ENCODE peak calls at places on chromosomes 4 and X, in nine cellular contexts. X is left ventricle myocardium inferior; L is IMR-90; V is CD8-positive, alpha-beta T cell; O is adipocyte; H is neural progenitor cell; J is SK-N-SH; D is SJSA1; M is neuronal stem cell. C is an unnamed sample. For H3K4me1, the result is how much of the 10 kb centered on the place peaks cover.

GRCh38 chrX:135327299-135327698 is 18.0 kb downstream of the ETDC start:
- DNase-seq in V (no peak), X (no peak), O (peak), D (peak), M (no peak), H (no peak), L (peak), J (no peak), C (no peak)

GRCh38 chr4:184028571-184028996 is 123.5 kb downstream of the STOX2 start:
- DNase-seq in M (no peak), J (no peak), V (no peak), L (no peak), O (no peak), X (no peak), D (no peak), H (no peak), C (no peak)

GRCh38 chr4:10321931-10322330 is 135.3 kb downstream of the ZNF518B start:
- DNase-seq in O (no peak), X (no peak), H (no peak), M (no peak), J (no peak), D (no peak), L (no peak), V (no peak), C (no peak)

GRCh38 chrX:110748256-110748811 is 47.3 kb downstream of the CHRDL1 start:
- DNase-seq in H (no peak), L (no peak), V (no peak), X (no peak), D (no peak), J (no peak), O (no peak), M (no peak), C (no peak)

GRCh38 chrX:13876652-13877051 is 59.8 kb upstream of the GPM6B start:
- DNase-seq in L (peak), V (no peak), D (no peak), X (no peak), M (no peak), H (no peak), J (no peak), O (peak), C (no peak)

GRCh38 chrX:68438575-68438974 is 5.3 kb upstream of the OPHN1 start:
- DNase-seq in V (no peak), X (no peak), H (no peak), L (no peak), M (no peak), O (no peak), D (no peak), J (no peak), C (no peak)

GRCh38 chrX:31497086-31497485 is 425.2 kb upstream of the FTHL17 start:
- DNase-seq in H (no peak), L (peak), J (no peak), X (no peak), O (peak), M (no peak), V (no peak), D (no peak), C (no peak)

GRCh38 chr4:118842055-118842454 is 6.1 kb upstream of the SEC24D start:
- DNase-seq in L (peak), D (no peak), O (peak), J (no peak), X (no peak), H (no peak), V (no peak), M (no peak), C (no peak)

GRCh38 chr4:119627267-119628190 is 1.1 kb downstream of the PDE5A start:
- DNase-seq in H (peak), X (peak), J (peak), V (peak), L (peak), M (peak), D (peak), O (peak), C (peak)

GRCh38 chr4:85548116-85548515 is 73.2 kb downstream of the ARHGAP24 start:
- DNase-seq in H (no peak), D (no peak), X (no peak), O (no peak), M (no peak), J (peak), L (no peak), V (no peak), C (no peak)

GRCh38 chrX:51641421-51642021 is 22.8 kb upstream of the CENPVL3 start:
- DNase-seq in O (peak), L (peak), D (peak), M (peak), X (no peak), V (no peak), H (peak), J (peak), C (peak)

DNA sequence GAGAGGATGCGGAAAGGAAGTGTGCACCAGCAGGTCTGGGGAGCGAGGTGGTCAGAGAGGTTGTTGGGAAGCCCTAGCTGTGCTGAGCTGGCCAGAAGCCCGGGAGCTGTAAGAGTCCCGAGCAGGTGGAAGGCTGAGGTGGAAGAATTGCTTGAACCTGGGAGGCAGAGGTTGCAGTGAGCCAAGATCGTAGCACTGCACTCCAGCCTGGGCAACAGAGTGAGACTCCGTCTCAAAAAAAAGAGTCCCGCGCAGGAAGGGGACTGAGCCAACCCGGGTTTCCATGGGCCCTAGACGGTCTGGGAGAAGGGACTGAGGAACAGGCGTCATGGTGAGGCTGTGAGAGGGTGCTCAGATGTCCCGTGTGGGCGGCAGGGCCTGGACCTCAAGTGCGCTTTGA is 12.7 kb upstream of the FGFR3 start:
- DNase-seq in L (no peak), O (no peak), J (no peak), D (no peak), H (no peak), V (no peak), M (no peak), X (no peak), C (no peak)
- H3K4me1 ChIP-seq in L (under half), O (under half), J (under half), D (under half), H (under half), V (under half), M (half or more), X (under half), C (under half)

DNA sequence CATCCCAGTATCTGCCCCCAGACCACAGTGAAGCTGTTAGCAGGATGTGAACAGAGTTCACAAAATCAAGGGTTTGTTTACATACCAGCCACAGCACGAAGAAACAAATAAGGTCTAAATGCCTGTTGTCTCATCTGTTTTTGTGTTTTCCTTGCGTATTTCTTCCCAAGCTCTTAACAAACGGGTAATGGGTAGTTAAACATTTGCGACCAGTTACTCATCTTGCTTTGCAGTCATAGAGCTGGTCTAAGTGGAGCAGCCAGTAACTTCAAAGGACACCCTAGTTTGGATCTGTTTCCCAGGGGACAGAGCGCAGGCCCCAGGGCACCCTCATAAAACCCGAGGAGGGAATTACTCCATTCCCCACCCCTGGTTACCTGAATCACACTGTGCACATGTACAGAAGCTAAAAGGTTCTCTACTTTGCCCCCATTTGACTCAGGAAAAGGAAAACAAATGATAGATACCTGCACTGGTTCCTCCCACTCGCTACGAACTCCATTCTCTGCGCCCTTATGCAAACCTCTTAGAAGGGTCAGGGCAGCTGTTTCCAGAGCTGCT is 68.8 kb downstream of the MAML3 start:
- DNase-seq in D (peak), L (peak), M (no peak), V (no peak), J (no peak), H (no peak), O (no peak), X (no peak), C (no peak)
- H3K4me1 ChIP-seq in D (half or more), L (under half), M (under half), V (under half), J (under half), H (under half), O (under half), X (under half), C (under half)

GRCh38 chr4:185671041-185671440 is 135.7 kb upstream of the PDLIM3 start:
- DNase-seq in L (no peak), X (no peak), O (no peak), J (no peak), M (no peak), V (no peak), H (no peak), D (no peak), C (no peak)
- H3K4me1 ChIP-seq in L (under half), X (half or more), O (under half), J (under half), M (under half), V (under half), H (under half), D (under half), C (under half)

DNA sequence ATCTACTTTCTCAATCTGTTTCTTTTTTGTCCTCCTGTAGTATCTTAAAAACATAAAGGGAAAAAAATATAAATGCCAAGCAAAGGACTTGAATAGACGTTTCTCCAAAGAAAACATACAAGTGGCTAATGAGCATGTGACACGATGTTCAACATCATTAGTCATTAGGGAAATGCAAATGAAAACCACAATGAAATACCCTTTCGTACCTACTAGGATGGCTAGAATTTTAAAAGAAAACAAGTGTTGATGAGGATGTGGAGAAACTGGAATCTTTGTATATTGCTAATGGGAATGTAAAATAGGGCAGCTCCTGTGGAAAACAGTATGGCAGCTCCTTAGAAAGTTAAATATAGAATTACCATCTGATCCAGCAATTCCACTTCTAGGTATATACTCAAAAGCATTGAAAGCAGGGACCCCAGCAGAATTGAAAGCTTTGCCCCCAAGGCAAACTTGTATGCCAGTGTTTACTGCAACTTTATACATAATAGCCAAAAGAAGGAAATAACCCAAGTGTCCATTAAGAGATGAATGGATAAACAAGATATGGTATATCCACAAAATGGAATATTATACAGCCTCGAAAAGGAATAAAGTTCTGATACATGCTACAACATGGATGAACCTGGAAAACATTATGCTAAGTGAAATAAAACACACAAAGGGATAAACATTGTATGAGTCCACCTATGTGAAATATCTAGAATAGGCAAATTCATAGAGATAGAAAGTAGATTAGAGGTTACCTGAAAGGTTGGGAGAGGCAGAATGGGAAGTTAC is 138.3 kb downstream of the SH3KBP1 start:
- DNase-seq in X (no peak), J (no peak), D (no peak), O (no peak), L (no peak), V (no peak), H (no peak), M (no peak), C (no peak)
- H3K4me1 ChIP-seq in X (under half), J (under half), D (under half), O (under half), L (under half), V (half or more), H (under half), M (under half), C (under half)

GRCh38 chr4:143386812-143387211 is 50.1 kb downstream of the GAB1 start:
- DNase-seq in L (peak), O (no peak), H (no peak), X (no peak), M (no peak), V (no peak), J (no peak), D (no peak), C (no peak)
- H3K4me1 ChIP-seq in L (under half), O (half or more), H (under half), X (half or more), M (under half), V (under half), J (under half), D (under half), C (under half)

GRCh38 chr4:41428205-41428940 is 109.6 kb upstream of the LIMCH1 start:
- DNase-seq in L (no peak), M (no peak), D (no peak), O (no peak), X (no peak), H (no peak), V (no peak), J (no peak), C (no peak)

GRCh38 chr4:41430796-41431195 is 107.2 kb upstream of the LIMCH1 start:
- DNase-seq in J (no peak), D (no peak), O (peak), L (no peak), X (no peak), H (no peak), M (no peak), V (no peak), C (no peak)

GRCh38 chr4:41426523-41426922 is 111.4 kb upstream of the LIMCH1 start:
- DNase-seq in L (no peak), M (no peak), H (no peak), J (no peak), V (no peak), O (peak), X (no peak), D (no peak), C (no peak)

GRCh38 chr4:41427306-41427882 is 110.6 kb upstream of the LIMCH1 start:
- DNase-seq in H (no peak), O (no peak), D (no peak), X (no peak), V (no peak), J (no peak), M (no peak), L (no peak), C (no peak)

DNA sequence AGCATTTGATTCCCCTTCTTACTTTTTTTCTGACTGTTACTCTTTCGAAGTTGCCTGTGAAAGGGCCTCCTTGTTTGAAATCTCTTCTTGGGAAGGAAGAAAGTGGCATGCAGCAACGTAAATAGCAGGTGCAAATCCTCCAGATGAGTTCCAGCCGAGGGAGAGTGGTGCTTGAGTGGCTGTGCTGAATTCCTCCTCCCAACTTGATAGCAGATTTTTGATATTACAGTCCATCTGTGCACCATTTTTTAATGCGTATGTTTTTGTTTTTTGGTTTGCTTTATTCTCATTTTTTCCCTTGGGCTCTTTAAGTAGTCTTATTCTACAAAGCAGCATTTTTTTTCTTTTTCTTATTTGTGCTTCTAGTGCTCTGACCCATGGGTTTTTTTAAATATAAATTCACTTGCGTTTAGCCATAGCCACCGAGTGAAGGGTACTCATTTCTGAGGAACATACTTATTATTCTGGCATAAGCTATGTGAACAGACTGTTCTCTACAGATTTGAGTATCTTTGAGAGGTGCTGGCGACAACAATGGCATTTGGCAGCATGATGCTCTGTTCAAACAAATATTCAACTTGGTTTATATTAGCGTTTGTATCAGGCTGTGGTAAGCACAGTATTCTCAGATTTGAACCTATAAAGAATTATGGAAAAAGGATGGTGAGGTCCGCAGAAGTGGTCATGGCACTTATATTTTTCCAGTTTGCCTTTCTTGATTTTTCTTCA is 108.9 kb upstream of the LIMCH1 start:
- DNase-seq in M (no peak), X (no peak), L (no peak), H (peak), O (no peak), J (no peak), V (no peak), D (no peak), C (no peak)
- H3K4me1 ChIP-seq in M (under half), X (half or more), L (under half), H (half or more), O (under half), J (under half), V (under half), D (under half), C (under half)

GRCh38 chr4:102579794-102580462 is 78.8 kb downstream of the NFKB1 start:
- DNase-seq in X (no peak), O (no peak), L (no peak), V (no peak), H (no peak), D (no peak), J (no peak), M (no peak), C (no peak)

GRCh38 chr4:102575369-102576129 is 74.4 kb downstream of the NFKB1 start:
- DNase-seq in M (no peak), O (no peak), V (no peak), J (no peak), D (peak), X (no peak), H (no peak), L (no peak), C (no peak)

GRCh38 chr4:102580463-102580842 is 79.3 kb downstream of the NFKB1 start:
- DNase-seq in O (no peak), M (no peak), D (no peak), L (no peak), H (no peak), X (no peak), V (no peak), J (no peak), C (no peak)

GRCh38 chr4:102578819-102579218 is 77.7 kb downstream of the NFKB1 start:
- DNase-seq in J (no peak), X (no peak), H (peak), D (no peak), M (peak), V (no peak), L (no peak), O (no peak), C (no peak)

DNA sequence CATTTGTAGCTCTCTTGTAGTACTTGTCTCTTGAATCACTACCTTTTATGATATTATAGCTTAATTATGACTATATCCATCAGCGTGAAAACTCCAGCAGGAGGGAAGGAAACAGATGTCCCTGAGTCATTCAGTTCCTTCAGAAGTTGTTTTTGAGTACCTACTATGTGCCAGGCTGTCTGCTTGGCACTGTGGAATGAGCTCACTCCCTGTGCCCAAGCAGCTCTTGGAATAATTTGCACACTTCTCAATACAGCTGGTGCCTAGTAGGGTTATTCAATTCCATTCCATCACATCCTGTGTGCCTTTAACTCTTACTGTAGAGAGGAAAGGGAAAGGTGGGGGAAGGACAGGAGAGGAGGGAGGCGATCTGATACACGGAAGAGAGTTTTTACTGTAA is 77.1 kb downstream of the NFKB1 start:
- DNase-seq in V (no peak), J (no peak), D (no peak), O (no peak), M (no peak), X (no peak), L (no peak), H (no peak), C (no peak)
- H3K4me1 ChIP-seq in V (under half), J (under half), D (under half), O (under half), M (under half), X (under half), L (under half), H (under half), C (under half)

GRCh38 chr4:146333895-146334262 is 119.5 kb downstream of the REELD1 start:
- DNase-seq in V (no peak), O (no peak), D (no peak), X (no peak), L (no peak), H (no peak), J (no peak), M (no peak), C (no peak)
- H3K4me1 ChIP-seq in V (under half), O (under half), D (half or more), X (under half), L (under half), H (under half), J (under half), M (under half), C (under half)